ENCODE peak calls at places on chromosome 21, in seven cellular contexts. One of them, this sample, is unnamed.
A peak's percentile ranks its signal among the peaks of the same experiment; 100 is the strongest.

GRCh38 chr21:14010729-14011128 is 200.0 kb downstream of the LIPI start:
- DNase-seq in RWPE2: no peak
- DNase-seq in IMR-90: no peak
- DNase-seq in H1: no peak
- DNase-seq in endodermal cell: no peak
- DNase-seq in right atrium auricular region: no peak
- DNase-seq in tibial artery: no peak
- DNase-seq in this sample: no peak

GRCh38 chr21:15660424-15660805 is 69.4 kb upstream of the USP25 start:
- DNase-seq in RWPE2: no peak
- DNase-seq in IMR-90: no peak
- DNase-seq in H1: no peak
- DNase-seq in endodermal cell: no peak
- DNase-seq in right atrium auricular region: no peak
- DNase-seq in tibial artery: no peak
- DNase-seq in this sample: no peak

GRCh38 chr21:37292946-37293345 is 25.8 kb upstream of the VPS26C start:
- DNase-seq in RWPE2: no peak
- DNase-seq in IMR-90: peak; percentile 22
- DNase-seq in H1: no peak
- DNase-seq in endodermal cell: no peak
- DNase-seq in right atrium auricular region: no peak
- DNase-seq in tibial artery: no peak
- DNase-seq in this sample: no peak

GRCh38 chr21:14321042-14321441 is 61.9 kb downstream of the HSPA13 start:
- DNase-seq in RWPE2: no peak
- DNase-seq in IMR-90: peak; percentile 0
- DNase-seq in H1: no peak
- DNase-seq in endodermal cell: no peak
- DNase-seq in right atrium auricular region: no peak
- DNase-seq in tibial artery: no peak
- DNase-seq in this sample: no peak

GRCh38 chr21:38712076-38712475 is 93.7 kb upstream of the ETS2 start:
- DNase-seq in RWPE2: no peak
- DNase-seq in IMR-90: peak; percentile 27
- DNase-seq in H1: no peak
- DNase-seq in endodermal cell: peak; percentile 82
- DNase-seq in right atrium auricular region: no peak
- DNase-seq in tibial artery: peak; percentile 74
- DNase-seq in this sample: no peak

GRCh38 chr21:16304189-16304588 is 574.4 kb downstream of the USP25 start:
- DNase-seq in RWPE2: no peak
- DNase-seq in IMR-90: no peak
- DNase-seq in H1: no peak
- DNase-seq in endodermal cell: no peak
- DNase-seq in right atrium auricular region: no peak
- DNase-seq in tibial artery: no peak
- DNase-seq in this sample: no peak

GRCh38 chr21:23968008-23968407 is 1639.3 kb downstream of the MRPL39 start:
- DNase-seq in RWPE2: no peak
- DNase-seq in IMR-90: no peak
- DNase-seq in H1: no peak
- DNase-seq in endodermal cell: no peak
- DNase-seq in right atrium auricular region: no peak
- DNase-seq in tibial artery: no peak
- DNase-seq in this sample: no peak

GRCh38 chr21:23968722-23969647 is 1638.3 kb downstream of the MRPL39 start:
- DNase-seq in RWPE2: no peak
- DNase-seq in IMR-90: peak; percentile 26
- DNase-seq in H1: peak; percentile 86
- DNase-seq in endodermal cell: peak; percentile 88
- DNase-seq in right atrium auricular region: no peak
- DNase-seq in tibial artery: no peak
- DNase-seq in this sample: no peak

GRCh38 chr21:36700961-36701911 is 2.3 kb downstream of the SIM2 start:
- DNase-seq in RWPE2: no peak
- DNase-seq in IMR-90: no peak
- DNase-seq in H1: peak; percentile 77
- DNase-seq in endodermal cell: peak; percentile 80
- DNase-seq in right atrium auricular region: no peak
- DNase-seq in tibial artery: no peak
- DNase-seq in this sample: peak; percentile 58

GRCh38 chr21:32055305-32055704 is 182.5 kb downstream of the HUNK start:
- DNase-seq in RWPE2: no peak
- DNase-seq in IMR-90: no peak
- DNase-seq in H1: no peak
- DNase-seq in endodermal cell: no peak
- DNase-seq in right atrium auricular region: no peak
- DNase-seq in tibial artery: no peak
- DNase-seq in this sample: no peak

DNA sequence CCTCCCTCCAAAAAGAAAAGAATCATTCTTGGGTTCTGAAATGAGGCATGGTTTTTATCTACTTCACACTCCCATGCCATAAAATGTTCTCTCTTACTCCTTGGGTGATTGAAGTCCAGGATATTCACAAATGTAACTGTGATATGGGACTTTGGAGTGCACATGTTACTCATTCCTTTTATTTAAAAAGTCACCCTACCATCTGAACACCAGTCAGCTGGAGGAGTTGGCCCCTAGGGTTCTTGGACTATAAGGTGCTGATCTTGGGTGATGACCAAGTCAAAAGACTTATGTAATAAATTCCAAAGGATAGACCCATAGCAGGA is 128.4 kb downstream of the CLIC6 start:
- DNase-seq in RWPE2: no peak
- DNase-seq in IMR-90: no peak
- DNase-seq in H1: no peak
- DNase-seq in endodermal cell: no peak
- DNase-seq in right atrium auricular region: no peak
- DNase-seq in tibial artery: no peak
- DNase-seq in this sample: no peak
- H3K4me3 ChIP-seq in RWPE2: no peak overlapping the region
- H3K4me3 ChIP-seq in IMR-90: no peak overlapping the region
- H3K4me3 ChIP-seq in H1: no peak overlapping the region
- H3K4me3 ChIP-seq in endodermal cell: no peak overlapping the region
- H3K4me3 ChIP-seq in right atrium auricular region: no peak overlapping the region
- H3K4me3 ChIP-seq in tibial artery: no peak overlapping the region
- H3K4me3 ChIP-seq in this sample: no peak overlapping the region

GRCh38 chr21:44658511-44658910 is 779 bp downstream of the KRTAP12-3 start:
- DNase-seq in RWPE2: no peak
- DNase-seq in IMR-90: no peak
- DNase-seq in H1: no peak
- DNase-seq in endodermal cell: no peak
- DNase-seq in right atrium auricular region: no peak
- DNase-seq in tibial artery: no peak
- DNase-seq in this sample: no peak
- H3K27ac ChIP-seq in RWPE2: no peak overlapping the region
- H3K27ac ChIP-seq in IMR-90: no peak overlapping the region
- H3K27ac ChIP-seq in H1: no peak overlapping the region
- H3K27ac ChIP-seq in endodermal cell: no peak overlapping the region
- H3K27ac ChIP-seq in right atrium auricular region: no peak overlapping the region
- H3K27ac ChIP-seq in tibial artery: no peak overlapping the region
- H3K27ac ChIP-seq in this sample: no peak overlapping the region

GRCh38 chr21:42673633-42674328 is 20.4 kb downstream of the PDE9A start:
- DNase-seq in RWPE2: no peak
- DNase-seq in IMR-90: no peak
- DNase-seq in H1: no peak
- DNase-seq in endodermal cell: no peak
- DNase-seq in right atrium auricular region: no peak
- DNase-seq in tibial artery: no peak
- DNase-seq in this sample: no peak

GRCh38 chr21:42672699-42673458 is 19.5 kb downstream of the PDE9A start:
- DNase-seq in RWPE2: no peak
- DNase-seq in IMR-90: peak; percentile 29
- DNase-seq in H1: no peak
- DNase-seq in endodermal cell: no peak
- DNase-seq in right atrium auricular region: no peak
- DNase-seq in tibial artery: no peak
- DNase-seq in this sample: no peak

GRCh38 chr21:42675403-42675802 is 22.0 kb downstream of the PDE9A start:
- DNase-seq in RWPE2: no peak
- DNase-seq in IMR-90: no peak
- DNase-seq in H1: no peak
- DNase-seq in endodermal cell: no peak
- DNase-seq in right atrium auricular region: no peak
- DNase-seq in tibial artery: no peak
- DNase-seq in this sample: no peak

GRCh38 chr21:42676799-42677198 is 23.4 kb downstream of the PDE9A start:
- DNase-seq in RWPE2: no peak
- DNase-seq in IMR-90: no peak
- DNase-seq in H1: no peak
- DNase-seq in endodermal cell: no peak
- DNase-seq in right atrium auricular region: no peak
- DNase-seq in tibial artery: no peak
- DNase-seq in this sample: no peak

DNA sequence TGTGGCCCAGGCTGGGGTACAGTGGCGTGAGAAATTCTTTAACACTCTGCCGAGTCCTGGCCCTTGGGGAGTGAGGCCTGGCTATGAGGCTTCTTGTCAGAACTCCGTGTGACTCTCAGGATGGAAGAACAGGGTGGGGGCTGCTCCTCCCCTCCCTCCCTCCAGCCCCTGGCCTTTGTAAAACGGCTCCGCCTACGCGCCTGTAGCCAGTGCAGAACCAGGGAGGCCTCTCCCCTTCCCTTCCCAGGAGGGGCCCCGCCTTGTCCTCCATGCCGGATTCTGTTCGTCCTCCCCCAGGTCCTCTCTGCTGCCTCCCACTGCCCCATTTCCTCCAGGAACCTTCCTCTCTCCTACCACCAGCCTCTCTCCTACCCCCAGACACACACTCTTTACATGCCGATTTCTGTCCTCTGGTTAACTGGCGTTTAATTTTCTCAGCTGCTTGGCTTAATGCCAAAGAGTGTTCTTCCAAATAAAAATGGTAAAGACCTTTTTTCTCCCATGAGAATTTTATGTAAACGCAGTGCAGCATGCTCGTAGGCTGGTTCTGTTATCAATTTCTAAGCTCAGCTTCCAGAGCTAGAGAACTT is 21.0 kb downstream of the PDE9A start:
- DNase-seq in RWPE2: no peak
- DNase-seq in IMR-90: no peak
- DNase-seq in H1: peak; percentile 66
- DNase-seq in endodermal cell: peak; percentile 82
- DNase-seq in right atrium auricular region: no peak
- DNase-seq in tibial artery: no peak
- DNase-seq in this sample: no peak
- TF ChIP-seq CTCF in RWPE2: no peak
- TF ChIP-seq CTCF in IMR-90: no peak
- TF ChIP-seq CTCF in H1: no peak
- TF ChIP-seq CTCF in endodermal cell: no peak
- TF ChIP-seq CTCF in right atrium auricular region: no peak
- TF ChIP-seq CTCF in tibial artery: no peak
- TF ChIP-seq CTCF in this sample: no peak

DNA sequence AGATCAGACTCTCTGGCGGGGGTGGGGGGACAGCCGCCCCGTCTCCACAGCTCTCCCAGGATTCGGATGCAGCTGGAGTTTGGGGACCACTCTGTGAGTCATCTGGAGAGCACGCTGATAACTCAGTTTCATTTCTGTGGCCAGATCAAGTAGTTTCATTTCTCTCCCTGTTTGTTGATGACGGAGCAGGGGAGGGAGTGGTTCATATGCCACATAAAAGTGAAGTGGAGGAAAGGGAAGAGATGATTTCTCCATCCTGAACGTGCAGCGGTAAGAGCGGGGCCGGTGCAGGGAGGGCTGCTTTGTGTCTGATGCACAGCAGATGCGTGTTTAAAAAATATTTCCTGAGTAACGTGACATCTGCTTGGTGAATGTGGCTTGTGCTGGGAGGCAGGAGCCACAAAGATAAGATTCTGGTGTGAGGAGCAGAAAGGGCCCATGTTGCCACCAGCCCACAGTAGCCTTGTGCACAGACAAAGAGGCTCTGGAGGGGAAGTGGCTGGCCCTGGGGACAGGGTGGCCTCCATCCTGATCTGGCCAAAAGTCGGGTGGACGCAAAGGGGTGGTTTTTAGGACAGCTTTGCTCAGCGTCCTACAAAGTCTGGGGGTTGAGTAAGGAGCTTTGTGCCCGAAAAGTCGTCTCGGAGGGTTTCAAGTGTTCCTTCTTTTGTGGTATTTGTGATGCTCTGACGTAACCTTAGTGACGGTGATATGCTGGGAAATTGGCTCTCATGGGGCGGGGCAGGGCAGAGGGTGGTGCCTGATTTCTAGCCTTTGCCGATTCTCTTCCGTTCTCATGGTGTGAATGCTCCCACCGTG is at the start of gene MX2:
- DNase-seq in RWPE2: no peak
- DNase-seq in IMR-90: peak; percentile 81
- DNase-seq in H1: no peak
- DNase-seq in endodermal cell: peak; percentile 34
- DNase-seq in right atrium auricular region: peak; percentile 94
- DNase-seq in tibial artery: peak; percentile 78
- DNase-seq in this sample: peak; percentile 78
- H3K4me3 ChIP-seq in RWPE2: no peak within 1 kb of the TSS
- H3K4me3 ChIP-seq in IMR-90: peak within 1 kb of the TSS; percentile 3
- H3K4me3 ChIP-seq in H1: no peak within 1 kb of the TSS
- H3K4me3 ChIP-seq in endodermal cell: no peak within 1 kb of the TSS
- H3K4me3 ChIP-seq in right atrium auricular region: peak within 1 kb of the TSS; percentile 25
- H3K4me3 ChIP-seq in tibial artery: peak within 1 kb of the TSS; percentile 38
- H3K4me3 ChIP-seq in this sample: peak within 1 kb of the TSS; percentile 67

DNA sequence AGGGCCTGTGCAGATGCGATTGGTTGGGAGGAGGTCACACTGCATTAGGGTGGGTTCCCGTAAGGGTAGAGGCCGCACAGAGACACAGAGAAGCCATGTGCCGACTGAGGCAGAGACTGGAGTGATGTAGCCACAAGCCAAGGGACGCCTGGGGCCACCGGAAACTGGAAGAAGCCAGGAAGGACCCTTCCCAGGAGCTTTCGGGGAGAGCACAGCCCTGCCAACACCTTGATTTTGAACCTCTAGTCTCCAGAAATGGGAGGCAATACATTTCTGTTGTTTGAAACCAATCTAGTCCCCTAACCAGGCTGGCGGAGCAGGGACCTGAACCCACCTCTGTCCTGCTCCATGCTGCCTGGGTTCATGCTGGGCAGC is 10.8 kb downstream of the UBASH3A start:
- DNase-seq in RWPE2: no peak
- DNase-seq in IMR-90: no peak
- DNase-seq in H1: no peak
- DNase-seq in endodermal cell: no peak
- DNase-seq in right atrium auricular region: no peak
- DNase-seq in tibial artery: no peak
- DNase-seq in this sample: no peak
- H3K27ac ChIP-seq in RWPE2: no peak overlapping the region
- H3K27ac ChIP-seq in IMR-90: no peak overlapping the region
- H3K27ac ChIP-seq in H1: no peak overlapping the region
- H3K27ac ChIP-seq in endodermal cell: no peak overlapping the region
- H3K27ac ChIP-seq in right atrium auricular region: no peak overlapping the region
- H3K27ac ChIP-seq in tibial artery: no peak overlapping the region
- H3K27ac ChIP-seq in this sample: no peak overlapping the region

GRCh38 chr21:44800103-44800502 is 1.5 kb downstream of the UBE2G2 start:
- DNase-seq in RWPE2: no peak
- DNase-seq in IMR-90: peak; percentile 59
- DNase-seq in H1: no peak
- DNase-seq in endodermal cell: peak; percentile 53
- DNase-seq in right atrium auricular region: no peak
- DNase-seq in tibial artery: no peak
- DNase-seq in this sample: no peak
- TF ChIP-seq CTCF in RWPE2: peak; percentile 66
- TF ChIP-seq CTCF in IMR-90: peak; percentile 40
- TF ChIP-seq CTCF in H1: peak; percentile 22
- TF ChIP-seq CTCF in endodermal cell: peak; percentile 71
- TF ChIP-seq CTCF in right atrium auricular region: peak; percentile 51
- TF ChIP-seq CTCF in tibial artery: no peak
- TF ChIP-seq CTCF in this sample: no peak